ENCODE peak calls at places on chromosome 19, in nine cellular contexts. I is cardiac muscle cell; O is activated CD4-positive, alpha-beta T cell treated with anti-CD3 and anti-CD28 coated beads for 48 hours; W is EH; Y is AG04449; P is KG1; K is stimulated activated effector memory CD8-positive, alpha-beta T cell treated with anti-CD3 and anti-CD28 coated beads, Interleukin-12 subunit alpha, Interleukin-12 subunit beta, amount 100 ng/mL, for 72 hours; H is AML-193; F is HFFc6. V is an unnamed sample.

GRCh38 chr19:43465468-43466120 is at the start of gene LYPD3:
- DNase-seq in O (peak), P (no peak), Y (no peak), F (peak), I (no peak), H (no peak), W (peak), K (no peak), V (peak)

GRCh38 chr19:3014135-3014534 is 14.9 kb downstream of the TLE2 start:
- DNase-seq in P (no peak), H (no peak), Y (no peak), K (no peak), W (no peak), F (no peak), O (no peak), I (no peak), V (no peak)

GRCh38 chr19:3027292-3027691 is 1.8 kb downstream of the TLE2 start:
- DNase-seq in O (no peak), I (no peak), P (no peak), F (no peak), W (no peak), Y (no peak), H (no peak), K (no peak), V (no peak)

GRCh38 chr19:49894879-49895565 is 1.7 kb downstream of the IL4I1 start:
- DNase-seq in F (no peak), H (no peak), P (no peak), K (peak), I (no peak), O (peak), W (no peak), Y (no peak), V (no peak)

GRCh38 chr19:18130523-18131242 is 22.3 kb upstream of the PIK3R2 start:
- DNase-seq in O (no peak), Y (no peak), I (no peak), K (no peak), W (no peak), P (no peak), F (no peak), H (no peak), V (no peak)

GRCh38 chr19:35468637-35469036 is 20.6 kb downstream of the FFAR2 start:
- DNase-seq in W (peak), F (peak), O (peak), P (no peak), Y (peak), I (peak), K (peak), H (peak), V (no peak)

GRCh38 chr19:34994643-34995471 is 5.3 kb upstream of the GRAMD1A start:
- DNase-seq in H (no peak), P (no peak), I (no peak), O (no peak), F (no peak), K (no peak), W (no peak), Y (no peak), V (no peak)

GRCh38 chr19:2613507-2614295 is 88.8 kb downstream of the GNG7 start:
- DNase-seq in O (peak), W (peak), H (peak), I (peak), Y (no peak), F (peak), P (no peak), K (peak), V (no peak)

GRCh38 chr19:52190679-52191293 is 934 bp downstream of the PPP2R1A start:
- DNase-seq in P (no peak), K (no peak), F (peak), I (no peak), Y (no peak), H (no peak), O (peak), W (peak), V (no peak)

GRCh38 chr19:12838182-12838890 is at the start of gene MAST1:
- DNase-seq in Y (no peak), H (peak), W (peak), K (peak), P (no peak), O (peak), I (peak), F (no peak), V (no peak)

GRCh38 chr19:41753936-41754529 is 1.3 kb upstream of the CEACAM6 start:
- DNase-seq in F (peak), I (no peak), K (peak), P (no peak), Y (no peak), W (peak), H (peak), O (peak), V (no peak)

GRCh38 chr19:49391581-49392399 is 3.7 kb downstream of the KASH5 start:
- DNase-seq in W (peak), H (peak), K (peak), O (peak), F (peak), I (peak), Y (no peak), P (peak), V (peak)

GRCh38 chr19:48206402-48207093 is 36.1 kb downstream of the ZSWIM9 start:
- DNase-seq in F (no peak), P (no peak), W (no peak), Y (no peak), H (no peak), K (no peak), O (peak), I (no peak), V (no peak)

GRCh38 chr19:55528030-55528801 is 8.7 kb downstream of the SBK2 start:
- DNase-seq in K (no peak), Y (no peak), I (no peak), F (no peak), H (no peak), O (no peak), P (no peak), W (peak), V (no peak)

GRCh38 chr19:20078696-20079095 is 896 bp downstream of the ZNF90 start:
- DNase-seq in W (peak), F (peak), H (no peak), I (peak), Y (no peak), P (no peak), K (peak), O (peak), V (peak)

GRCh38 chr19:38264486-38265212 is at the start of gene SPINT2:
- DNase-seq in O (peak), P (peak), F (no peak), W (no peak), Y (no peak), H (peak), K (peak), I (peak), V (peak)

GRCh38 chr19:5170329-5170745 is 170.3 kb downstream of the PTPRS start:
- DNase-seq in H (no peak), O (peak), F (no peak), I (no peak), P (no peak), K (peak), W (no peak), Y (no peak), V (no peak)

GRCh38 chr19:53130506-53130905 is 2.2 kb downstream of the ZNF415 start:
- DNase-seq in F (no peak), O (no peak), W (no peak), H (no peak), Y (no peak), P (no peak), K (no peak), I (no peak), V (no peak)

GRCh38 chr19:18488403-18488723 is 33.5 kb downstream of the ELL start:
- DNase-seq in I (no peak), K (no peak), Y (no peak), F (no peak), O (peak), W (peak), P (no peak), H (no peak), V (no peak)

GRCh38 chr19:50432658-50433057 is at the start of gene MYBPC2:
- DNase-seq in F (no peak), H (no peak), Y (no peak), O (no peak), I (peak), W (no peak), K (no peak), P (no peak), V (no peak)

GRCh38 chr19:4732680-4733114 is 9.1 kb upstream of the DPP9 start:
- DNase-seq in H (peak), P (peak), K (peak), F (peak), Y (no peak), O (peak), W (peak), I (peak), V (no peak)

GRCh38 chr19:3603121-3603841 is 3.4 kb downstream of the TBXA2R start:
- DNase-seq in O (no peak), Y (no peak), F (no peak), H (no peak), K (no peak), I (no peak), W (peak), P (no peak), V (no peak)